ENCODE peak calls at places on chromosome 3, in ten cellular contexts. D, Y, X, Z, E, C, J, H, N and F are unnamed samples.

GRCh38 chr3:125212096-125212508 is 446 bp downstream of the SLC12A8 start:
- DNase-seq in D (peak), Y (no peak), X (peak), Z (no peak), E (peak), C (no peak), J (no peak), H (no peak), N (no peak), F (no peak)

GRCh38 chr3:137692803-137693431 is 71.2 kb upstream of the SOX14 start:
- DNase-seq in D (peak), Y (no peak), X (peak), Z (no peak), E (peak), C (no peak), J (no peak), H (peak), N (peak), F (peak)

GRCh38 chr3:169170456-169170855 is 493.1 kb downstream of the MECOM start:
- DNase-seq in D (no peak), Y (no peak), X (no peak), Z (no peak), E (no peak), C (no peak), J (no peak), H (no peak), N (no peak), F (no peak)

GRCh38 chr3:48896991-48897390 is 1.7 kb downstream of the SLC25A20 start:
- DNase-seq in D (no peak), Y (no peak), X (no peak), Z (no peak), E (no peak), C (no peak), J (no peak), H (no peak), N (no peak), F (no peak)

GRCh38 chr3:13537926-13538325 is 11.0 kb upstream of the FBLN2 start:
- DNase-seq in D (no peak), Y (peak), X (no peak), Z (peak), E (peak), C (peak), J (no peak), H (no peak), N (no peak), F (peak)

GRCh38 chr3:76547674-76548073 is 492.2 kb upstream of the ROBO2 start:
- DNase-seq in D (no peak), Y (no peak), X (no peak), Z (no peak), E (no peak), C (no peak), J (no peak), H (no peak), N (no peak), F (no peak)

GRCh38 chr3:50662408-50662807 is 12.3 kb upstream of the DOCK3 start:
- DNase-seq in D (no peak), Y (no peak), X (no peak), Z (no peak), E (no peak), C (no peak), J (peak), H (no peak), N (no peak), F (no peak)

GRCh38 chr3:143152043-143152442 is 32.5 kb downstream of the CHST2 start:
- DNase-seq in D (no peak), Y (no peak), X (no peak), Z (no peak), E (no peak), C (no peak), J (no peak), H (no peak), N (no peak), F (no peak)

GRCh38 chr3:155661042-155661441 is 83.8 kb downstream of the PLCH1 start:
- DNase-seq in D (no peak), Y (no peak), X (no peak), Z (no peak), E (no peak), C (no peak), J (no peak), H (no peak), N (no peak), F (no peak)

GRCh38 chr3:25863560-25863959 is 73.7 kb downstream of the OXSM start:
- DNase-seq in D (peak), Y (no peak), X (peak), Z (no peak), E (no peak), C (no peak), J (no peak), H (no peak), N (no peak), F (no peak)
- TF ChIP-seq CTCF in D (peak), Y (peak), X (peak), Z (no peak), E (no peak), C (peak), J (no peak), H (peak), N (no peak), F (peak)

GRCh38 chr3:177810162-177810623 is 612.9 kb upstream of the TBL1XR1 start:
- DNase-seq in D (no peak), Y (no peak), X (no peak), Z (peak), E (no peak), C (peak), J (no peak), H (no peak), N (no peak), F (peak)
- H3K4me3 ChIP-seq in D (no peak), Y (no peak), X (no peak), Z (no peak), E (no peak), C (no peak), J (no peak), H (no peak), N (no peak), F (no peak)

DNA sequence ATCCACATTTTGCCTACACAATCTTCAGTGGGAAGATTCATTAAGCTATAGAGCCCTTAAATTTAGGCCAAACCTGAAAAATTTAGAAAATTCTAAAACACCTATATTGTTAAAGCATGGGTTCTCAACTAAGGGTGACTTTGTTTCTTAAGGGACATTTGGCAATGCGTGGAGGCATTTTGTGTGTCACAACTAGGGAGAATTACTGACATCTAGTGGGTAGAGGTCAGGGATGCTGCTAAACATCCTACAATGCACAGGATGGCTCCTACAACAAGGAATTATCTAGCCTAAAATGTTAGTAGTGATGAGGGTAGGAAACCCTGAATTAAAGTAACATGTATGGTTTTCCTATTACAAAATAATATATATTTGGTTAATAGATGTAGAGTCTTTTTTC is 55.8 kb downstream of the TBC1D5 start:
- DNase-seq in D (peak), Y (no peak), X (peak), Z (no peak), E (no peak), C (no peak), J (no peak), H (no peak), N (no peak), F (peak)
- TF ChIP-seq CTCF in D (peak), Y (no peak), X (peak), Z (peak), E (no peak), C (no peak), J (no peak), H (peak), N (peak), F (peak)

DNA sequence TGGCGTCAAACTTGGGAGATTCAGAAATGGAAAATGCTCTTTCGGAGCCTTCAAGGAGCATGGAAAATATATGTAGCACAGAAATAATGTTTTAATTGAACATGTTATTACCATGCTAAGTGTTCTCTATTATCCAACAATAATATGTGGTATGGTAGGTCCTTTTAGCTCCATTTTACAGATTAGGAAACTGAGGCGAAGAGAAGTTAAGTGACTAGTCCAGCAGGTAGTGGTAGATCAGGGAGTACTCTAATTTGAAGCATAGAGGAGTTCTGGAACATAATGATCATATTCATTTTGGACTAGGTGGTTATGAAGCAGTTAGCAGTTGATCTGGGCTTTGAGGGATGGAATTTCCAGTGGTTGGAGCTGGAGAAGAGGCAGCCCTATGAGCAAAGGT is 1.1 kb downstream of the CMC1 start:
- DNase-seq in D (no peak), Y (no peak), X (no peak), Z (no peak), E (no peak), C (no peak), J (no peak), H (no peak), N (no peak), F (no peak)
- H3K4me3 ChIP-seq in D (peak), Y (peak), X (peak), Z (peak), E (peak), C (peak), J (no peak), H (peak), N (peak), F (peak)

GRCh38 chr3:116112686-116113085 is 332.6 kb downstream of the LSAMP start:
- DNase-seq in D (no peak), Y (peak), X (no peak), Z (peak), E (no peak), C (peak), J (no peak), H (no peak), N (no peak), F (peak)

DNA sequence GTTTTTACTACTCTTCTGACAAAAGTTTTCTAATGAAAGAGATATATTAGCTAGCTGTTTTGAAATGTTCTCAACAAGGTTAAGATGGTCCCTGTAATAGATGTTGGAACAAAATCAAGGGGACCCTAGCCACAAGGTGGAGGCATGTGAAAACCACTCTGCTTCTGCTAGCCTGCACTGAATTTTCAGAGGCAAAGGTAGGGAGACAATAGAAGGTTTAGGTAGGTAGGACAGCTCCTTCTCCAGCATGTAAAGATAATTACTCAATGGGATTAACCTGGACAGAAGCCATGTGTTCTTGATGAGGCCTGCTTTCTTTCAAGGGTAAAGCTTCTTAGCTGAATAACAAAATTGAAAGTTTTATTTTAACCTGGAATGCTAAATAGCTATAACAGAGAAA is 333.5 kb downstream of the LSAMP start:
- DNase-seq in D (no peak), Y (no peak), X (no peak), Z (no peak), E (no peak), C (no peak), J (no peak), H (no peak), N (no peak), F (peak)
- TF ChIP-seq CTCF in D (no peak), Y (no peak), X (peak), Z (no peak), E (no peak), C (no peak), J (no peak), H (no peak), N (no peak), F (no peak)

GRCh38 chr3:190734490-190734889 is 128.0 kb downstream of the GMNC start:
- DNase-seq in D (no peak), Y (no peak), X (no peak), Z (no peak), E (no peak), C (no peak), J (no peak), H (no peak), N (no peak), F (no peak)
- H3K4me3 ChIP-seq in D (no peak), Y (no peak), X (no peak), Z (no peak), E (no peak), C (no peak), J (no peak), H (no peak), N (no peak), F (no peak)

GRCh38 chr3:148953094-148953493 is 38.2 kb upstream of the GYG1 start:
- DNase-seq in D (no peak), Y (no peak), X (no peak), Z (no peak), E (no peak), C (no peak), J (no peak), H (no peak), N (no peak), F (no peak)

GRCh38 chr3:148958681-148959080 is 32.7 kb upstream of the GYG1 start:
- DNase-seq in D (no peak), Y (no peak), X (no peak), Z (no peak), E (no peak), C (no peak), J (no peak), H (no peak), N (no peak), F (no peak)

GRCh38 chr3:148955544-148956346 is 35.6 kb upstream of the GYG1 start:
- DNase-seq in D (peak), Y (peak), X (peak), Z (peak), E (peak), C (peak), J (no peak), H (no peak), N (peak), F (peak)

GRCh38 chr3:148954981-148955380 is 36.4 kb upstream of the GYG1 start:
- DNase-seq in D (no peak), Y (no peak), X (no peak), Z (no peak), E (no peak), C (no peak), J (no peak), H (no peak), N (no peak), F (no peak)

DNA sequence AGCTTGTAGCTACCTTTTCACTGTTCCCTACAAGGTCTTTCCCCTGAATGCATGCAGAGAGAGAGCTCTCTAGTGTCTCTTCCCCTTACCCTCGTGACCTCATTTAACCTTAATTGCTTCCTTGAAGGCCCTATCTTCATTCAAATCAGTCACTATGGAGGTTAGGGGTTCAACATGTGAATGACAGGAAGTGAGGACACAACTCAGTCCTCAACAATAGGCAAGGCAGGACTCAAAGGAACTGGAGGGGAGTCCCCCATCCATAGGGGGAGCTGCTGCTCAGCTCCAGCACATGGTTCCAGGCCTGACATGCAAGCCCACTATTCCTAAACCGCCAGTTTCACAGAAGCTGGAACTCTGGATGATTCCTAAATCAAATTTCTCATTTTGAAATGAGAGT is 33.8 kb upstream of the GYG1 start:
- DNase-seq in D (peak), Y (no peak), X (peak), Z (no peak), E (no peak), C (no peak), J (no peak), H (no peak), N (no peak), F (no peak)
- TF ChIP-seq CTCF in D (peak), Y (peak), X (peak), Z (peak), E (peak), C (no peak), J (no peak), H (peak), N (no peak), F (peak)